ENCODE peak calls at places on chromosomes 2 and 18, in six cellular contexts. Z is RWPE2, I is progenitor cell of endocrine pancreas, S is fibroblast of lung, X is left ventricle myocardium inferior, R is endothelial cell. Y is an unnamed sample.

GRCh38 chr2:233120459-233120858 is 60.3 kb downstream of the INPP5D start:
- DNase-seq in Z (peak; percentile 19), I (no peak), S (no peak), X (no peak), R (no peak), Y (no peak)

GRCh38 chr18:28177828-28178635 is 1.1 kb upstream of the CDH2 start:
- DNase-seq in Z (no peak), I (peak; percentile 78), S (peak; percentile 75), X (peak; percentile 71), R (peak; percentile 81), Y (peak; percentile 30)

GRCh38 chr2:15770148-15770547 is 170.2 kb upstream of the MYCN start:
- DNase-seq in Z (no peak), I (no peak), S (no peak), X (no peak), R (no peak), Y (no peak)

GRCh38 chr18:27608742-27609141 is 423.6 kb upstream of the CHST9 start:
- DNase-seq in Z (no peak), I (no peak), S (no peak), X (no peak), R (peak; percentile 15), Y (peak; percentile 33)

GRCh38 chr2:163453920-163454319 is 281.9 kb downstream of the FIGN start:
- DNase-seq in Z (no peak), I (no peak), S (peak; percentile 69), X (no peak), R (no peak), Y (peak; percentile 46)

GRCh38 chr2:65438137-65438899 is 5.9 kb upstream of the SPRED2 start:
- DNase-seq in Z (no peak), I (no peak), S (no peak), X (no peak), R (no peak), Y (no peak)

GRCh38 chr2:101776172-101777043 is 78.9 kb downstream of the MAP4K4 start:
- DNase-seq in Z (no peak), I (no peak), S (no peak), X (no peak), R (peak; percentile 33), Y (peak; percentile 56)

GRCh38 chr18:27871731-27872130 is 305.2 kb downstream of the CDH2 start:
- DNase-seq in Z (no peak), I (no peak), S (no peak), X (no peak), R (no peak), Y (no peak)

GRCh38 chr18:12307871-12308385 is at the start of gene TUBB6:
- DNase-seq in Z (peak; percentile 75), I (no peak), S (peak; percentile 84), X (peak; percentile 79), R (peak; percentile 82), Y (peak; percentile 73)

GRCh38 chr18:12306752-12307151 is 1.3 kb upstream of the TUBB6 start:
- DNase-seq in Z (no peak), I (no peak), S (no peak), X (no peak), R (no peak), Y (no peak)

GRCh38 chr18:12308386-12309100 is 502 bp downstream of the TUBB6 start:
- DNase-seq in Z (peak; percentile 86), I (no peak), S (peak; percentile 84), X (peak; percentile 89), R (peak; percentile 66), Y (peak; percentile 91)

GRCh38 chr18:12305930-12306629 is 2.0 kb upstream of the TUBB6 start:
- DNase-seq in Z (no peak), I (no peak), S (no peak), X (no peak), R (no peak), Y (no peak)

GRCh38 chr18:12307251-12307736 is 747 bp upstream of the TUBB6 start:
- DNase-seq in Z (no peak), I (no peak), S (peak; percentile 80), X (peak; percentile 64), R (peak; percentile 58), Y (peak; percentile 82)
- TF ChIP-seq CTCF in Z (no peak), I (peak; percentile 8), S (peak; percentile 22), X (peak; percentile 19), R (no peak), Y (peak; percentile 40)

GRCh38 chr2:88959480-88960204 is 268.2 kb downstream of the RPIA start:
- DNase-seq in Z (no peak), I (no peak), S (peak; percentile 1), X (no peak), R (no peak), Y (peak; percentile 33)
- TF ChIP-seq CTCF in Z (peak; percentile 11), I (no peak), S (no peak), X (peak; percentile 20), R (no peak), Y (peak; percentile 53)

GRCh38 chr2:161004379-161004778 is 155.8 kb upstream of the TANK start:
- DNase-seq in Z (no peak), I (no peak), S (peak; percentile 8), X (no peak), R (no peak), Y (peak; percentile 62)
- TF ChIP-seq CTCF in Z (peak; percentile 56), I (peak; percentile 29), S (peak; percentile 47), X (peak; percentile 51), R (peak; percentile 18), Y (peak; percentile 65)

GRCh38 chr2:190679813-190680591 is 31.1 kb downstream of the NAB1 start:
- DNase-seq in Z (no peak), I (peak; percentile 12), S (no peak), X (peak; percentile 18), R (peak; percentile 57), Y (peak; percentile 65)
- TF ChIP-seq CTCF in Z (peak; percentile 32), I (peak; percentile 66), S (peak; percentile 14), X (peak; percentile 62), R (no peak), Y (peak; percentile 75)

GRCh38 chr2:219648963-219649362 is 21.5 kb downstream of the SLC4A3 start:
- DNase-seq in Z (no peak), I (no peak), S (no peak), X (no peak), R (no peak), Y (no peak)

GRCh38 chr2:219656523-219656922 is 29.1 kb downstream of the SLC4A3 start:
- DNase-seq in Z (no peak), I (no peak), S (peak; percentile 77), X (no peak), R (no peak), Y (no peak)

GRCh38 chr2:219645631-219646527 is 18.4 kb downstream of the SLC4A3 start:
- DNase-seq in Z (no peak), I (no peak), S (peak; percentile 85), X (no peak), R (no peak), Y (peak; percentile 75)

GRCh38 chr2:219644801-219645480 is 17.5 kb downstream of the SLC4A3 start:
- DNase-seq in Z (no peak), I (no peak), S (peak; percentile 32), X (peak; percentile 69), R (no peak), Y (no peak)

GRCh38 chr2:219650426-219651248 is 23.2 kb downstream of the SLC4A3 start:
- DNase-seq in Z (no peak), I (no peak), S (no peak), X (no peak), R (no peak), Y (no peak)
- TF ChIP-seq CTCF in Z (no peak), I (no peak), S (no peak), X (no peak), R (no peak), Y (peak; percentile 2)

GRCh38 chr2:104804148-104804890 is 49.6 kb upstream of the POU3F3 start:
- DNase-seq in Z (no peak), I (no peak), S (no peak), X (no peak), R (no peak), Y (peak; percentile 26)
- TF ChIP-seq CTCF in Z (peak; percentile 6), I (peak; percentile 15), S (no peak), X (no peak), R (no peak), Y (peak; percentile 44)

DNA sequence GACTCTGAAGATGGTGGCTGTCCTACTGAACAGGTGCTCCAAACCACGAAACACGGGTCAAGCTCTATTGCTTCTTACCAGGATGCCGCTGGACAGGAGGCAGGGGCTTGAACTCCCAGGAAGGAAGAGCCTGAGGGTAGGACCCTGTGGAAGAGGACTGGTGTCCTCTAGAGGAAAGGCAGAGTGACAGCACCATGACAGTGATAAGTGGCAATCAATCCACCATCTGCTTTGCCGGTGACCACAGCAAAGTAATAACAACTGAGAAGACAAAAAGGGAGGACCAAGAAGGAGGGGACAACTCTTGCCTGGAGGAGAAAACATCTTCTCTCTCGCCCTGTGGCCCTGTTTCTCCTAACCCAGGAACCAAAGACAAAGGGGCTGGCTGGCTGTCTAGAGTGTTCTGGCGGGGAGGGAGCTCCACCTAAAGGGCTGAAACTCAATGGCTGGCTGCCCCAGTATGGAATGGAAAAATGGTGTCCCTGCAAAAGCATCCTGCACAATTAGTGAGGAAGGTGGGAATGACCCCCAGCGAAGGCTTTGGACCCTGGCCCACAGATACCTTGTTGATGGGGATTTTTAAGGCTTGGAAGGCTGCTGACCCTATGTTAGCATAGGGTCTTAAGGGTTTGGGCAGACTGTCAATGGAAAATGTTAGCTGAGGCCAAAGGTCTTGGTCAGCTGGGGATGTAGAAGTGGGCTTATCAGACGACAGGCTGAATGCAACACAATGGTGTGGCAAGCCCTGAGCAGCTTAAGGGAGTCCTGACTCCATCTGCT is 35.4 kb downstream of the PROC start:
- DNase-seq in Z (no peak), I (no peak), S (no peak), X (no peak), R (no peak), Y (peak; percentile 25)
- TF ChIP-seq CTCF in Z (peak; percentile 42), I (no peak), S (no peak), X (peak; percentile 36), R (no peak), Y (peak; percentile 47)

Y was measured in choroid plexus epithelial cell.